ENCODE peak calls at places on chromosomes 13 and 19, in seven cellular contexts. One of them, this sample, is unnamed.

GRCh38 chr13:113647351-113648217 is 10.4 kb downstream of the ATP4B start:
- DNase-seq in dorsolateral prefrontal cortex: peak
- DNase-seq in CD8-positive, alpha-beta T cell: peak
- DNase-seq in NB4: no peak
- DNase-seq in breast epithelium: peak
- DNase-seq in cardiac muscle cell: peak
- DNase-seq in lower leg skin: peak
- DNase-seq in this sample: peak

GRCh38 chr13:100608906-100609305 is 20.3 kb upstream of the GGACT start:
- DNase-seq in dorsolateral prefrontal cortex: no peak
- DNase-seq in CD8-positive, alpha-beta T cell: no peak
- DNase-seq in NB4: peak
- DNase-seq in breast epithelium: no peak
- DNase-seq in cardiac muscle cell: no peak
- DNase-seq in lower leg skin: no peak
- DNase-seq in this sample: no peak

GRCh38 chr13:31538067-31539042 is 201.0 kb upstream of the RXFP2 start:
- DNase-seq in dorsolateral prefrontal cortex: peak
- DNase-seq in CD8-positive, alpha-beta T cell: no peak
- DNase-seq in NB4: peak
- DNase-seq in breast epithelium: no peak
- DNase-seq in cardiac muscle cell: peak
- DNase-seq in lower leg skin: no peak
- DNase-seq in this sample: peak

GRCh38 chr19:1446713-1447564 is 3.0 kb upstream of the APC2 start:
- DNase-seq in dorsolateral prefrontal cortex: no peak
- DNase-seq in CD8-positive, alpha-beta T cell: peak
- DNase-seq in NB4: peak
- DNase-seq in breast epithelium: no peak
- DNase-seq in cardiac muscle cell: no peak
- DNase-seq in lower leg skin: no peak
- DNase-seq in this sample: no peak

GRCh38 chr19:53192771-53193533 is at the start of gene ZNF665:
- DNase-seq in dorsolateral prefrontal cortex: peak
- DNase-seq in CD8-positive, alpha-beta T cell: peak
- DNase-seq in NB4: peak
- DNase-seq in breast epithelium: peak
- DNase-seq in cardiac muscle cell: peak
- DNase-seq in lower leg skin: peak
- DNase-seq in this sample: peak

GRCh38 chr13:36130542-36131214 is 504 bp downstream of the DCLK1 start:
- DNase-seq in dorsolateral prefrontal cortex: no peak
- DNase-seq in CD8-positive, alpha-beta T cell: no peak
- DNase-seq in NB4: no peak
- DNase-seq in breast epithelium: no peak
- DNase-seq in cardiac muscle cell: peak
- DNase-seq in lower leg skin: no peak
- DNase-seq in this sample: no peak

GRCh38 chr13:48320396-48320790 is 16.8 kb downstream of the RB1 start:
- DNase-seq in dorsolateral prefrontal cortex: no peak
- DNase-seq in CD8-positive, alpha-beta T cell: no peak
- DNase-seq in NB4: no peak
- DNase-seq in breast epithelium: no peak
- DNase-seq in cardiac muscle cell: no peak
- DNase-seq in lower leg skin: no peak
- DNase-seq in this sample: no peak

GRCh38 chr19:1553415-1553814 is 14.7 kb downstream of the MEX3D start:
- DNase-seq in dorsolateral prefrontal cortex: no peak
- DNase-seq in CD8-positive, alpha-beta T cell: no peak
- DNase-seq in NB4: no peak
- DNase-seq in breast epithelium: no peak
- DNase-seq in cardiac muscle cell: no peak
- DNase-seq in lower leg skin: no peak
- DNase-seq in this sample: no peak

GRCh38 chr13:81757348-81757950 is 1416.5 kb upstream of the SPRY2 start:
- DNase-seq in dorsolateral prefrontal cortex: no peak
- DNase-seq in CD8-positive, alpha-beta T cell: no peak
- DNase-seq in NB4: no peak
- DNase-seq in breast epithelium: no peak
- DNase-seq in cardiac muscle cell: no peak
- DNase-seq in lower leg skin: no peak
- DNase-seq in this sample: no peak

GRCh38 chr13:20121154-20121515 is 39.7 kb downstream of the GJA3 start:
- DNase-seq in dorsolateral prefrontal cortex: no peak
- DNase-seq in CD8-positive, alpha-beta T cell: no peak
- DNase-seq in NB4: peak
- DNase-seq in breast epithelium: no peak
- DNase-seq in cardiac muscle cell: peak
- DNase-seq in lower leg skin: no peak
- DNase-seq in this sample: no peak

GRCh38 chr13:27533155-27533643 is 82.8 kb upstream of the MTIF3 start:
- DNase-seq in dorsolateral prefrontal cortex: peak
- DNase-seq in CD8-positive, alpha-beta T cell: peak
- DNase-seq in NB4: peak
- DNase-seq in breast epithelium: peak
- DNase-seq in cardiac muscle cell: peak
- DNase-seq in lower leg skin: peak
- DNase-seq in this sample: peak

GRCh38 chr19:6828306-6828697 is 55.8 kb downstream of the VAV1 start:
- DNase-seq in dorsolateral prefrontal cortex: no peak
- DNase-seq in CD8-positive, alpha-beta T cell: no peak
- DNase-seq in NB4: no peak
- DNase-seq in breast epithelium: no peak
- DNase-seq in cardiac muscle cell: no peak
- DNase-seq in lower leg skin: peak
- DNase-seq in this sample: no peak

GRCh38 chr19:1049106-1049505 is 9.2 kb downstream of the ABCA7 start:
- DNase-seq in dorsolateral prefrontal cortex: no peak
- DNase-seq in CD8-positive, alpha-beta T cell: no peak
- DNase-seq in NB4: no peak
- DNase-seq in breast epithelium: no peak
- DNase-seq in cardiac muscle cell: no peak
- DNase-seq in lower leg skin: no peak
- DNase-seq in this sample: no peak

GRCh38 chr19:53828531-53828930 is 4.4 kb upstream of the NLRP12 start:
- DNase-seq in dorsolateral prefrontal cortex: no peak
- DNase-seq in CD8-positive, alpha-beta T cell: no peak
- DNase-seq in NB4: no peak
- DNase-seq in breast epithelium: no peak
- DNase-seq in cardiac muscle cell: no peak
- DNase-seq in lower leg skin: no peak
- DNase-seq in this sample: no peak

GRCh38 chr13:105485061-105485460 is 1050.4 kb downstream of the EFNB2 start:
- DNase-seq in dorsolateral prefrontal cortex: no peak
- DNase-seq in CD8-positive, alpha-beta T cell: no peak
- DNase-seq in NB4: no peak
- DNase-seq in breast epithelium: no peak
- DNase-seq in cardiac muscle cell: no peak
- DNase-seq in lower leg skin: no peak
- DNase-seq in this sample: no peak

GRCh38 chr13:81872581-81872980 is 1531.7 kb upstream of the SPRY2 start:
- DNase-seq in dorsolateral prefrontal cortex: no peak
- DNase-seq in CD8-positive, alpha-beta T cell: no peak
- DNase-seq in NB4: peak
- DNase-seq in breast epithelium: no peak
- DNase-seq in cardiac muscle cell: no peak
- DNase-seq in lower leg skin: no peak
- DNase-seq in this sample: no peak

DNA sequence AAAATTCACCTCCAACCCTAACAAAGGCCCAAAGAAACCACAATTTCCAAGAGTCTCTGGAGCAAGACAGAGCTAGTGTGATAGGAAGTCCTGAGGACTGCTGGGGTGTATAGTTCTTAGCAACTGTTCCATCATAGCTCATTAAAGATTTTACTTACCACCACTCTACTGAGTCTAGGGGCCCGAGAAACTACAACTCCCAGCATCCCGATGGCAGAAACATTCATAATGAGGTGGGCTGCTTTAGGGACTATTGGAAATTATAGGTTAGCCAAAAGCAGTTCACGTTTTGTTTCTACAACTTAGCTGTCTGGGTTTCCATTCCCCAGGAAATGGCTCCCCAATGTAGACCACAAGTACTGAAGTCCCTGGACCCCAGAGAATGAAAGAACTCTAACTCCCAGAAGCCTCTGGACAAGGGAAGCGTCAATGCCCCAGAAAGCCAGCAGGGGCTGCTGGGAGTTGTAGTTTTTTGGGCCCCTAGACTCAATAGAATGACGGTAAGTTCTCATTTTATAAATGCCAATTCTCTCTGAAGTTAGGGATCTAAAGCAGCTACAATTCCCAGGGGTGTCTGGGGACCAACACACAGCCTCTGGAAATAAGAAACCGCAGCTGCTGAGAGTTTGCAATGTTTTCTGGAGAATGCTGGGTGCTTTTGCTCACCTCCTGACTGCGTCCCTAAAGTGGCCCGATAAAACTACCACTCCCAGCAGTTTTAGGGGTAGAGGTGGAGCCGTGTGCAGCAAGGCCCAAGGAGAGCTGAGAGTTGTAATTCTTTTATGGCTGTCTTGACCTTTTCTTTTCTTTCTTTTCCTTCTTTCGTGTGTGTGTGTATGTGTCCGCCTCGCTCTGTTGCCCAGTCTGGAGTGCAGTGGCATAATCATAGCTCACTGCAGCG is 11.1 kb downstream of the FTL start:
- DNase-seq in dorsolateral prefrontal cortex: no peak
- DNase-seq in CD8-positive, alpha-beta T cell: peak
- DNase-seq in NB4: peak
- DNase-seq in breast epithelium: no peak
- DNase-seq in cardiac muscle cell: no peak
- DNase-seq in lower leg skin: no peak
- DNase-seq in this sample: no peak
- TF ChIP-seq CTCF in dorsolateral prefrontal cortex: peak
- TF ChIP-seq CTCF in CD8-positive, alpha-beta T cell: no peak
- TF ChIP-seq CTCF in NB4: no peak
- TF ChIP-seq CTCF in breast epithelium: no peak
- TF ChIP-seq CTCF in cardiac muscle cell: peak
- TF ChIP-seq CTCF in lower leg skin: no peak
- TF ChIP-seq CTCF in this sample: no peak

GRCh38 chr13:22229916-22230315 is 559.0 kb downstream of the FGF9 start:
- DNase-seq in dorsolateral prefrontal cortex: no peak
- DNase-seq in CD8-positive, alpha-beta T cell: no peak
- DNase-seq in NB4: no peak
- DNase-seq in breast epithelium: no peak
- DNase-seq in cardiac muscle cell: no peak
- DNase-seq in lower leg skin: no peak
- DNase-seq in this sample: no peak

GRCh38 chr13:22232186-22232585 is 561.3 kb downstream of the FGF9 start:
- DNase-seq in dorsolateral prefrontal cortex: no peak
- DNase-seq in CD8-positive, alpha-beta T cell: no peak
- DNase-seq in NB4: no peak
- DNase-seq in breast epithelium: no peak
- DNase-seq in cardiac muscle cell: no peak
- DNase-seq in lower leg skin: no peak
- DNase-seq in this sample: no peak

GRCh38 chr13:22227895-22228294 is 557.0 kb downstream of the FGF9 start:
- DNase-seq in dorsolateral prefrontal cortex: no peak
- DNase-seq in CD8-positive, alpha-beta T cell: no peak
- DNase-seq in NB4: peak
- DNase-seq in breast epithelium: no peak
- DNase-seq in cardiac muscle cell: no peak
- DNase-seq in lower leg skin: no peak
- DNase-seq in this sample: no peak
- TF ChIP-seq CTCF in dorsolateral prefrontal cortex: no peak
- TF ChIP-seq CTCF in CD8-positive, alpha-beta T cell: no peak
- TF ChIP-seq CTCF in NB4: no peak
- TF ChIP-seq CTCF in breast epithelium: no peak
- TF ChIP-seq CTCF in cardiac muscle cell: no peak
- TF ChIP-seq CTCF in lower leg skin: no peak
- TF ChIP-seq CTCF in this sample: no peak

GRCh38 chr13:84571264-84571663 is 689.0 kb upstream of the SLITRK1 start:
- DNase-seq in dorsolateral prefrontal cortex: no peak
- DNase-seq in CD8-positive, alpha-beta T cell: no peak
- DNase-seq in NB4: peak
- DNase-seq in breast epithelium: no peak
- DNase-seq in cardiac muscle cell: no peak
- DNase-seq in lower leg skin: no peak
- DNase-seq in this sample: no peak
- TF ChIP-seq CTCF in dorsolateral prefrontal cortex: no peak
- TF ChIP-seq CTCF in CD8-positive, alpha-beta T cell: no peak
- TF ChIP-seq CTCF in NB4: no peak
- TF ChIP-seq CTCF in breast epithelium: no peak
- TF ChIP-seq CTCF in cardiac muscle cell: no peak
- TF ChIP-seq CTCF in lower leg skin: no peak
- TF ChIP-seq CTCF in this sample: no peak

DNA sequence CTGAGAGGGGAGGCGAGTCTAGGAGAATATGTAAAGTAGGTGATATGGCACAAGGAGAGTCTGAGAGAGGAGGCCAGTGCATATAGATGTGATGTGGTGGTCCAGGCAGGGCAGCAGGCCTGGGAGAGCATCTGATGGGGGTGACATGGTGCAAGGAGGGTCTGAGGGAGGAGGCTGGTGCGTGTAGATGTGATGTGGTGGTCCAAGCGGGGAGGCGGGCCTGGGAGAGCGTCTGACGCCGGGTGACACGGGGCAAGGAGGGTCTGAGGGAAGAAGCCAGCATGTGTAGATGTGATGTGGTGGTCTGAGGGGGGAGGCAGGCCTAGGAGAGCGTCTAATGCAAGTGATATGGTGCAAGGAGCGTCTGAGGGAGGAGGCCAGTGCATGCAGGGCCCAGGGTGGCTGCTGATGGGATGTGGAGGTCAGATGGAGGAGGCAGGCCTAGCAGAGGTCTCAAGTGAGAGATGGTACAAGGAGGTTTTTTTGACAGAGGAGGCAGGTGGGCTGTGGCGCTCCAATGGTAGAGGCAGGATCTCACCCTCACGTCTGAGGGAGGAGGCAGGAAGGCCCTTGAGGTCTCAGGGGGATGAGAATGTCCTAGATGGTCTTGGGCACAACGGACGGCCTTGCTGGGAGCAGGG is 16.2 kb downstream of the NFIC start:
- DNase-seq in dorsolateral prefrontal cortex: no peak
- DNase-seq in CD8-positive, alpha-beta T cell: no peak
- DNase-seq in NB4: no peak
- DNase-seq in breast epithelium: no peak
- DNase-seq in cardiac muscle cell: no peak
- DNase-seq in lower leg skin: no peak
- DNase-seq in this sample: no peak
- TF ChIP-seq CTCF in dorsolateral prefrontal cortex: no peak
- TF ChIP-seq CTCF in CD8-positive, alpha-beta T cell: no peak
- TF ChIP-seq CTCF in NB4: no peak
- TF ChIP-seq CTCF in breast epithelium: no peak
- TF ChIP-seq CTCF in cardiac muscle cell: no peak
- TF ChIP-seq CTCF in lower leg skin: no peak
- TF ChIP-seq CTCF in this sample: no peak